ENCODE peak calls at places on chromosomes 16 and 17, in ten cellular contexts. H, D, R, N, E, O, T, K, J and P are unnamed samples. For H3K36me3, the result is how much of the 10 kb centered on the place peaks cover.

GRCh38 chr17:37708616-37709212 is 36.1 kb downstream of the HNF1B start:
- DNase-seq in D (no peak), R (no peak), H (no peak), O (no peak), K (no peak), J (peak), N (no peak), E (peak), T (no peak), P (no peak)

GRCh38 chr17:45896803-45897693 is 2.7 kb downstream of the MAPT start:
- DNase-seq in H (no peak), D (no peak), J (no peak), T (no peak), O (no peak), K (no peak), E (no peak), R (no peak), N (no peak), P (no peak)

GRCh38 chr17:62621223-62621622 is 6.2 kb upstream of the MRC2 start:
- DNase-seq in E (no peak), H (no peak), D (no peak), N (no peak), O (no peak), R (no peak), K (no peak), T (no peak), J (no peak), P (no peak)

GRCh38 chr17:41891135-41892065 is 26.2 kb upstream of the KLHL11 start:
- DNase-seq in D (no peak), E (no peak), T (no peak), J (no peak), N (no peak), R (no peak), O (no peak), H (no peak), K (no peak), P (no peak)

GRCh38 chr16:19304670-19305240 is 19.2 kb downstream of the CLEC19A start:
- DNase-seq in T (no peak), O (no peak), R (no peak), H (no peak), D (no peak), J (peak), K (no peak), E (no peak), N (no peak), P (no peak)

GRCh38 chr17:38674013-38674748 is 576 bp downstream of the EPOP start:
- DNase-seq in H (peak), T (no peak), K (peak), J (no peak), O (peak), N (no peak), R (no peak), D (peak), E (no peak), P (peak)

GRCh38 chr16:31458073-31458834 is 1.0 kb upstream of the ARMC5 start:
- DNase-seq in N (no peak), H (peak), O (peak), J (peak), D (peak), R (peak), K (no peak), T (peak), E (peak), P (peak)

GRCh38 chr17:28765038-28765437 is 21.2 kb downstream of the TRAF4 start:
- DNase-seq in D (no peak), K (no peak), J (no peak), N (no peak), R (no peak), E (no peak), H (no peak), T (no peak), O (no peak), P (no peak)

GRCh38 chr17:41917957-41918391 is 777 bp downstream of the ACLY start:
- DNase-seq in J (peak), K (peak), T (peak), R (peak), O (peak), H (peak), E (peak), D (peak), N (no peak), P (peak)

GRCh38 chr17:69669441-69670178 is 255.1 kb downstream of the MAP2K6 start:
- DNase-seq in D (no peak), O (no peak), J (peak), E (peak), R (no peak), H (no peak), N (no peak), T (no peak), K (no peak), P (no peak)

GRCh38 chr17:47714773-47715396 is 18.2 kb upstream of the TBX21 start:
- DNase-seq in K (peak), E (no peak), O (peak), R (no peak), J (no peak), T (no peak), H (no peak), N (no peak), D (no peak), P (peak)

GRCh38 chr16:200388-200787 is 20.1 kb downstream of the HBQ1 start:
- DNase-seq in J (peak), O (no peak), E (peak), K (no peak), R (peak), D (no peak), N (no peak), H (no peak), T (no peak), P (no peak)

GRCh38 chr17:2563543-2563942 is 29.9 kb upstream of the PAFAH1B1 start:
- DNase-seq in H (no peak), T (no peak), K (no peak), E (no peak), O (no peak), N (no peak), J (no peak), D (no peak), R (no peak), P (no peak)

GRCh38 chr17:28865946-28866752 is 11.3 kb downstream of the ERAL1 start:
- DNase-seq in J (no peak), T (no peak), K (no peak), N (no peak), E (no peak), O (peak), D (no peak), R (peak), H (no peak), P (no peak)

GRCh38 chr17:72725432-72726068 is 366.9 kb downstream of the SLC39A11 start:
- DNase-seq in N (peak), E (peak), H (peak), K (peak), D (peak), R (peak), T (peak), J (peak), O (peak), P (peak)

GRCh38 chr17:76899414-76899813 is 31.2 kb downstream of the MGAT5B start:
- DNase-seq in K (no peak), D (no peak), E (no peak), O (no peak), H (no peak), R (no peak), T (no peak), J (no peak), N (no peak), P (no peak)

GRCh38 chr16:85998178-85998867 is 99.4 kb downstream of the IRF8 start:
- DNase-seq in J (no peak), K (no peak), D (no peak), R (no peak), E (no peak), O (no peak), H (peak), N (no peak), T (no peak), P (no peak)

GRCh38 chr17:66330646-66331037 is 28.2 kb downstream of the PRKCA start:
- DNase-seq in O (no peak), E (no peak), R (no peak), D (no peak), N (no peak), T (no peak), J (no peak), H (no peak), K (no peak), P (no peak)

GRCh38 chr17:27586203-27586701 is 44.7 kb upstream of the LGALS9 start:
- DNase-seq in O (no peak), E (peak), H (no peak), D (no peak), R (peak), J (peak), N (no peak), K (no peak), T (no peak), P (no peak)

GRCh38 chr16:1538804-1539520 is 5.5 kb downstream of the TMEM204 start:
- DNase-seq in D (peak), N (no peak), K (peak), J (no peak), R (no peak), T (no peak), H (no peak), E (no peak), O (no peak), P (no peak)

GRCh38 chr16:72752004-72752695 is 295.8 kb downstream of the ZFHX3 start:
- DNase-seq in R (no peak), K (no peak), D (no peak), O (no peak), J (no peak), E (no peak), H (no peak), T (no peak), N (no peak), P (no peak)

GRCh38 chr17:48721009-48721402 is 1.3 kb downstream of the PRAC1 start:
- DNase-seq in D (no peak), H (no peak), N (no peak), E (no peak), J (no peak), R (no peak), T (no peak), O (no peak), K (no peak), P (no peak)

GRCh38 chr16:25888873-25889272 is 197.1 kb downstream of the HS3ST4 start:
- DNase-seq in D (no peak), O (no peak), J (no peak), K (no peak), T (no peak), H (no peak), E (no peak), N (no peak), R (no peak), P (no peak)

DNA sequence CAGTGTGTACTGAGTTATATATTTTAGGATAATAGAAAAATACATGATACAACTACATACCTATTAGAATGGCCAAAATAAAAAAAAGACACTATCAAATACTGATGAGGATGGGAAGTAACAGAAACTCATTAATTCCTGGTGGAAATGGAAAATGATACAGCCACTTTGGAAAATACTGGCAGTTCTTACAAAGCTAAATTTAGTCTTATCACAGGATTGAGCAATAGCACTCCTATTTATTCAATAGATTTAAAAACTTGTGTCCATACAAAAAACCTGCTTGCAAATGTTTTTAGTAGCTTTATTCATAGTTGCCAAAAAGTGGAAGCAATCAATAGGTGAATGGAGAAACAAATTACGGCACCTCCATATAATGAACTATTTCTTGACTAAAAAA is 141.9 kb downstream of the CDK5R1 start:
- DNase-seq in J (no peak), K (no peak), O (no peak), T (no peak), D (no peak), N (no peak), E (no peak), R (no peak), H (no peak), P (no peak)
- H3K36me3 ChIP-seq in J (under half), K (under half), O (under half), T (under half), D (under half), N (under half), E (under half), R (under half), H (under half), P (under half)

DNA sequence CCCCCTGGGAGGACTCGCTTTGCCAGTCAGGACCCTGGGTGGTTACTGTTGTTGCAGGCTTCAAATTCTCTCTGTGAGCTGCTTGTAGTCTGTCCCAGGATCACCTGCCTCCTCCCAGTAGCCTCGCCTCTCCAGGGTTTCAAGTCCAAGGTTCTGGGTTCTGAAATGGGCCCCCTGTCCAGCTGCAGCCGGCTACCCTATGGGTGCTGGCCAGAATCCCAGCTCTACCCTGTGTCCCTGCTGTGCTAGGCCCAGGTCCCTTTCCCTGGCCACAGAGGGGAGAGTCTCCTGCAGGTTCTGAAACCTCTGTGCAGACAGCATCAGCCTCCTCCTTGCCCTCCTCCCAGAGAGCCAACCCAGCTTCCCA is 21.4 kb downstream of the UNC13D start:
- DNase-seq in O (no peak), T (no peak), D (no peak), K (no peak), E (no peak), R (no peak), J (no peak), N (no peak), H (no peak), P (no peak)
- H3K36me3 ChIP-seq in O (under half), T (under half), D (under half), K (under half), E (half or more), R (under half), J (under half), N (under half), H (half or more), P (under half)

DNA sequence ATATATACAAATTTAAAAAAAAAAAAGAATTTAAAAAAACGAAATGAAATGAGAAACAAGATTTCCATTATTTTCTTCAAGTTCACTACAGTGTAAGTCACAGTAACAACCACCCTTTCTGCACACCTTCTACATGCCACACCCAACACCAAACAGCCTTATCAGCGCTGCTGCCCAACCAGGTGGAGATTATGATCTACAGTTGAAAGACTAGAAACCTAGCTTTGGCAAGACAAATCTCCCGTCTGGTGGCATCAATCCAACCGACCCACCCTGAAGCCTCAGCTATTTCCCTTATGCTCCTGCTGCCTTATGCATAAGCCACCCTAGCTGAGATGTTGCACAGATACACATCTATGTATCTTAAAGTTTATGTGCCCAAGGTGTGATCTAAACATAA is 60.8 kb downstream of the PARN start:
- DNase-seq in K (no peak), H (no peak), N (no peak), J (no peak), R (no peak), T (no peak), E (no peak), D (no peak), O (no peak), P (no peak)
- H3K36me3 ChIP-seq in K (under half), H (under half), N (under half), J (under half), R (under half), T (under half), E (under half), D (under half), O (under half), P (under half)

GRCh38 chr16:77193377-77193776 is 2.4 kb downstream of the MON1B start:
- DNase-seq in O (no peak), H (no peak), T (no peak), J (no peak), N (no peak), E (no peak), D (no peak), R (no peak), K (no peak), P (no peak)

GRCh38 chr16:77197747-77198146 is 1.5 kb upstream of the SYCE1L start:
- DNase-seq in D (no peak), K (no peak), N (no peak), T (no peak), H (no peak), J (no peak), R (no peak), O (no peak), E (no peak), P (no peak)

GRCh38 chr16:77194295-77195231 is 3.6 kb downstream of the MON1B start:
- DNase-seq in T (no peak), N (no peak), D (peak), O (no peak), H (no peak), E (no peak), R (no peak), J (no peak), K (no peak), P (no peak)

GRCh38 chr16:77199211-77199610 is at the start of gene SYCE1L:
- DNase-seq in O (no peak), D (no peak), T (no peak), K (no peak), H (no peak), J (no peak), R (no peak), E (no peak), N (no peak), P (no peak)

GRCh38 chr16:77195411-77195810 is 3.8 kb upstream of the SYCE1L start:
- DNase-seq in K (no peak), H (no peak), R (no peak), J (no peak), D (no peak), T (no peak), N (no peak), E (no peak), O (no peak), P (no peak)
- H3K36me3 ChIP-seq in K (under half), H (half or more), R (under half), J (under half), D (under half), T (under half), N (under half), E (half or more), O (under half), P (half or more)

GRCh38 chr17:1007310-1008007 is 10.5 kb downstream of the TIMM22 start:
- DNase-seq in N (no peak), T (no peak), J (no peak), E (no peak), R (no peak), D (no peak), K (no peak), H (no peak), O (no peak), P (no peak)

GRCh38 chr17:1004769-1005295 is 7.9 kb downstream of the TIMM22 start:
- DNase-seq in T (no peak), O (no peak), J (no peak), D (no peak), H (no peak), N (no peak), R (no peak), K (no peak), E (no peak), P (no peak)

GRCh38 chr17:1003972-1004768 is 7.2 kb downstream of the TIMM22 start:
- DNase-seq in T (no peak), N (no peak), J (no peak), E (no peak), O (no peak), D (no peak), H (no peak), K (no peak), R (no peak), P (no peak)

GRCh38 chr17:1005361-1005946 is 8.5 kb downstream of the TIMM22 start:
- DNase-seq in H (no peak), R (peak), K (no peak), T (no peak), O (no peak), N (no peak), J (peak), D (no peak), E (peak), P (no peak)

GRCh38 chr17:1006054-1006453 is 9.1 kb downstream of the TIMM22 start:
- DNase-seq in E (no peak), R (no peak), O (no peak), H (no peak), K (no peak), N (no peak), D (no peak), J (no peak), T (no peak), P (no peak)
- H3K36me3 ChIP-seq in E (half or more), R (under half), O (under half), H (half or more), K (under half), N (under half), D (under half), J (under half), T (under half), P (half or more)

GRCh38 chr16:89357460-89357859 is 132.9 kb downstream of the ANKRD11 start:
- DNase-seq in H (peak), D (no peak), E (no peak), N (no peak), R (no peak), J (no peak), T (no peak), K (no peak), O (no peak), P (no peak)
- H3K36me3 ChIP-seq in H (under half), D (under half), E (under half), N (under half), R (under half), J (under half), T (under half), K (under half), O (under half), P (under half)

GRCh38 chr16:88736088-88736487 is 29.8 kb downstream of the CTU2 start:
- DNase-seq in D (no peak), T (no peak), O (no peak), J (no peak), K (no peak), E (no peak), H (no peak), N (no peak), R (no peak), P (no peak)

GRCh38 chr16:88734361-88734728 is 28.0 kb downstream of the CTU2 start:
- DNase-seq in E (no peak), N (no peak), D (no peak), J (no peak), T (no peak), O (no peak), K (no peak), H (no peak), R (no peak), P (no peak)

GRCh38 chr16:88736496-88736895 is 30.2 kb downstream of the CTU2 start:
- DNase-seq in K (no peak), D (no peak), O (no peak), H (no peak), J (no peak), T (no peak), R (no peak), E (no peak), N (no peak), P (no peak)

GRCh38 chr16:88735121-88735520 is 28.8 kb downstream of the CTU2 start:
- DNase-seq in D (no peak), O (no peak), J (no peak), T (no peak), R (no peak), H (no peak), N (no peak), K (no peak), E (no peak), P (no peak)

GRCh38 chr16:88735616-88736015 is 29.3 kb downstream of the CTU2 start:
- DNase-seq in T (no peak), D (no peak), J (no peak), K (no peak), H (no peak), N (no peak), O (no peak), E (no peak), R (no peak), P (no peak)
- H3K36me3 ChIP-seq in T (under half), D (under half), J (half or more), K (under half), H (half or more), N (under half), O (under half), E (half or more), R (under half), P (under half)

GRCh38 chr16:51713502-51713901 is 562.4 kb upstream of the SALL1 start:
- DNase-seq in E (no peak), K (no peak), N (no peak), R (no peak), J (no peak), D (no peak), O (no peak), T (no peak), H (no peak), P (no peak)
- H3K36me3 ChIP-seq in E (under half), K (under half), N (under half), R (under half), J (under half), D (under half), O (under half), T (under half), H (under half), P (under half)

GRCh38 chr17:50065056-50065455 is 9.1 kb downstream of the ITGA3 start:
- DNase-seq in R (peak), O (no peak), J (no peak), E (no peak), N (no peak), D (no peak), K (no peak), T (no peak), H (no peak), P (no peak)

GRCh38 chr17:50064253-50064991 is 8.5 kb downstream of the ITGA3 start:
- DNase-seq in N (no peak), E (peak), K (no peak), D (peak), J (peak), H (peak), O (no peak), R (peak), T (no peak), P (no peak)

GRCh38 chr17:50067996-50068395 is 12.1 kb downstream of the ITGA3 start:
- DNase-seq in D (no peak), N (no peak), K (no peak), H (no peak), T (no peak), E (no peak), O (no peak), R (no peak), J (no peak), P (no peak)

GRCh38 chr17:50063516-50064252 is 7.8 kb downstream of the ITGA3 start:
- DNase-seq in R (no peak), J (peak), D (peak), K (no peak), E (peak), N (no peak), O (no peak), T (no peak), H (no peak), P (no peak)

GRCh38 chr17:50066995-50067394 is 11.1 kb downstream of the ITGA3 start:
- DNase-seq in N (no peak), R (no peak), K (no peak), O (no peak), E (no peak), J (no peak), D (no peak), T (no peak), H (no peak), P (no peak)
- H3K36me3 ChIP-seq in N (under half), R (under half), K (under half), O (under half), E (under half), J (under half), D (under half), T (under half), H (half or more), P (under half)